ENCODE peak calls at places on chromosomes 11 and 22, in eight cellular contexts. One of them, this sample, is unnamed.

GRCh38 chr11:78350646-78351165 is 66.9 kb downstream of the GAB2 start:
- DNase-seq in heart right ventricle: no peak
- DNase-seq in AG04450: no peak
- DNase-seq in neural progenitor cell: peak; percentile 19
- DNase-seq in vagina: no peak
- DNase-seq in body of pancreas: peak; percentile 38
- DNase-seq in CD8-positive, alpha-beta memory T cell: no peak
- DNase-seq in CD8-positive, alpha-beta T cell: no peak
- DNase-seq in this sample: no peak

GRCh38 chr22:38871360-38872171 is 450 bp downstream of the CBX6 start:
- DNase-seq in CD8-positive, alpha-beta T cell: peak; percentile 26
- DNase-seq in heart right ventricle: no peak
- DNase-seq in neural progenitor cell: peak; percentile 46
- DNase-seq in vagina: peak; percentile 87
- DNase-seq in AG04450: no peak
- DNase-seq in body of pancreas: no peak
- DNase-seq in CD8-positive, alpha-beta memory T cell: no peak
- DNase-seq in this sample: no peak

GRCh38 chr11:122556605-122557004 is 98.9 kb upstream of the UBASH3B start:
- DNase-seq in body of pancreas: no peak
- DNase-seq in CD8-positive, alpha-beta memory T cell: no peak
- DNase-seq in heart right ventricle: peak; percentile 14
- DNase-seq in AG04450: no peak
- DNase-seq in vagina: no peak
- DNase-seq in CD8-positive, alpha-beta T cell: no peak
- DNase-seq in neural progenitor cell: peak; percentile 77
- DNase-seq in this sample: no peak

GRCh38 chr22:19383292-19383691 is 48.2 kb downstream of the HIRA start:
- DNase-seq in CD8-positive, alpha-beta memory T cell: no peak
- DNase-seq in heart right ventricle: no peak
- DNase-seq in CD8-positive, alpha-beta T cell: no peak
- DNase-seq in vagina: no peak
- DNase-seq in neural progenitor cell: no peak
- DNase-seq in AG04450: no peak
- DNase-seq in body of pancreas: peak; percentile 27
- DNase-seq in this sample: no peak

GRCh38 chr11:3086671-3087150 is 29.5 kb upstream of the CARS1 start:
- DNase-seq in neural progenitor cell: no peak
- DNase-seq in vagina: no peak
- DNase-seq in AG04450: no peak
- DNase-seq in heart right ventricle: no peak
- DNase-seq in CD8-positive, alpha-beta memory T cell: no peak
- DNase-seq in CD8-positive, alpha-beta T cell: no peak
- DNase-seq in body of pancreas: no peak
- DNase-seq in this sample: no peak

GRCh38 chr11:81579339-81579738 is 1154.3 kb downstream of the FAM181B start:
- DNase-seq in body of pancreas: no peak
- DNase-seq in AG04450: no peak
- DNase-seq in vagina: no peak
- DNase-seq in CD8-positive, alpha-beta memory T cell: no peak
- DNase-seq in CD8-positive, alpha-beta T cell: no peak
- DNase-seq in heart right ventricle: no peak
- DNase-seq in neural progenitor cell: peak; percentile 3
- DNase-seq in this sample: no peak

GRCh38 chr11:12088047-12088481 is 22.3 kb upstream of the MICAL2 start:
- DNase-seq in AG04450: no peak
- DNase-seq in vagina: no peak
- DNase-seq in heart right ventricle: peak; percentile 65
- DNase-seq in CD8-positive, alpha-beta memory T cell: no peak
- DNase-seq in CD8-positive, alpha-beta T cell: no peak
- DNase-seq in body of pancreas: no peak
- DNase-seq in neural progenitor cell: no peak
- DNase-seq in this sample: no peak

GRCh38 chr11:33722579-33723234 is 13.5 kb downstream of the CD59 start:
- DNase-seq in CD8-positive, alpha-beta memory T cell: no peak
- DNase-seq in neural progenitor cell: no peak
- DNase-seq in AG04450: no peak
- DNase-seq in body of pancreas: no peak
- DNase-seq in CD8-positive, alpha-beta T cell: no peak
- DNase-seq in vagina: no peak
- DNase-seq in heart right ventricle: no peak
- DNase-seq in this sample: no peak

GRCh38 chr11:113314065-113314388 is 356 bp upstream of the TTC12 start:
- DNase-seq in heart right ventricle: no peak
- DNase-seq in CD8-positive, alpha-beta T cell: no peak
- DNase-seq in vagina: no peak
- DNase-seq in body of pancreas: no peak
- DNase-seq in AG04450: no peak
- DNase-seq in neural progenitor cell: no peak
- DNase-seq in CD8-positive, alpha-beta memory T cell: no peak
- DNase-seq in this sample: no peak

GRCh38 chr22:46062232-46062615 is 85.3 kb upstream of the WNT7B start:
- DNase-seq in neural progenitor cell: no peak
- DNase-seq in vagina: no peak
- DNase-seq in AG04450: no peak
- DNase-seq in body of pancreas: no peak
- DNase-seq in CD8-positive, alpha-beta memory T cell: peak; percentile 14
- DNase-seq in heart right ventricle: no peak
- DNase-seq in CD8-positive, alpha-beta T cell: no peak
- DNase-seq in this sample: no peak

GRCh38 chr11:121936375-121936774 is 179.6 kb downstream of the BLID start:
- DNase-seq in heart right ventricle: no peak
- DNase-seq in CD8-positive, alpha-beta T cell: no peak
- DNase-seq in CD8-positive, alpha-beta memory T cell: no peak
- DNase-seq in body of pancreas: no peak
- DNase-seq in vagina: no peak
- DNase-seq in AG04450: no peak
- DNase-seq in neural progenitor cell: no peak
- DNase-seq in this sample: no peak

GRCh38 chr11:1934326-1935155 is 12.6 kb upstream of the MRPL23 start:
- DNase-seq in neural progenitor cell: no peak
- DNase-seq in heart right ventricle: no peak
- DNase-seq in CD8-positive, alpha-beta memory T cell: peak; percentile 30
- DNase-seq in AG04450: no peak
- DNase-seq in CD8-positive, alpha-beta T cell: no peak
- DNase-seq in vagina: no peak
- DNase-seq in body of pancreas: no peak
- DNase-seq in this sample: no peak

GRCh38 chr11:65316979-65317786 is 2.5 kb downstream of the CDC42EP2 start:
- DNase-seq in heart right ventricle: peak; percentile 76
- DNase-seq in neural progenitor cell: peak; percentile 69
- DNase-seq in CD8-positive, alpha-beta T cell: no peak
- DNase-seq in vagina: peak; percentile 91
- DNase-seq in CD8-positive, alpha-beta memory T cell: peak; percentile 51
- DNase-seq in body of pancreas: peak; percentile 54
- DNase-seq in AG04450: no peak
- DNase-seq in this sample: no peak

GRCh38 chr11:87114093-87114492 is 76.4 kb downstream of the TMEM135 start:
- DNase-seq in heart right ventricle: no peak
- DNase-seq in body of pancreas: no peak
- DNase-seq in CD8-positive, alpha-beta memory T cell: no peak
- DNase-seq in CD8-positive, alpha-beta T cell: no peak
- DNase-seq in neural progenitor cell: no peak
- DNase-seq in vagina: no peak
- DNase-seq in AG04450: no peak
- DNase-seq in this sample: no peak

GRCh38 chr22:31944700-31945477 is 554 bp downstream of the YWHAH start:
- DNase-seq in CD8-positive, alpha-beta memory T cell: peak; percentile 70
- DNase-seq in neural progenitor cell: no peak
- DNase-seq in heart right ventricle: peak; percentile 73
- DNase-seq in CD8-positive, alpha-beta T cell: no peak
- DNase-seq in AG04450: no peak
- DNase-seq in vagina: no peak
- DNase-seq in body of pancreas: peak; percentile 41
- DNase-seq in this sample: peak; percentile 83

GRCh38 chr11:2213384-2213842 is 41.8 kb upstream of the TH start:
- DNase-seq in heart right ventricle: no peak
- DNase-seq in CD8-positive, alpha-beta memory T cell: no peak
- DNase-seq in AG04450: no peak
- DNase-seq in neural progenitor cell: peak; percentile 54
- DNase-seq in vagina: peak; percentile 71
- DNase-seq in body of pancreas: no peak
- DNase-seq in CD8-positive, alpha-beta T cell: peak; percentile 51
- DNase-seq in this sample: no peak

GRCh38 chr22:48560836-48561235 is 1266.8 kb downstream of the BRD1 start:
- DNase-seq in heart right ventricle: no peak
- DNase-seq in AG04450: no peak
- DNase-seq in CD8-positive, alpha-beta memory T cell: no peak
- DNase-seq in body of pancreas: no peak
- DNase-seq in CD8-positive, alpha-beta T cell: no peak
- DNase-seq in neural progenitor cell: no peak
- DNase-seq in vagina: no peak
- DNase-seq in this sample: no peak

GRCh38 chr11:62671272-62671603 is 235 bp upstream of the UQCC3 start:
- DNase-seq in body of pancreas: no peak
- DNase-seq in CD8-positive, alpha-beta memory T cell: peak; percentile 59
- DNase-seq in vagina: no peak
- DNase-seq in neural progenitor cell: no peak
- DNase-seq in AG04450: no peak
- DNase-seq in heart right ventricle: no peak
- DNase-seq in CD8-positive, alpha-beta T cell: no peak
- DNase-seq in this sample: no peak

GRCh38 chr11:62667460-62667859 is 2.3 kb downstream of the CSKMT start:
- DNase-seq in heart right ventricle: no peak
- DNase-seq in vagina: no peak
- DNase-seq in CD8-positive, alpha-beta T cell: no peak
- DNase-seq in body of pancreas: no peak
- DNase-seq in CD8-positive, alpha-beta memory T cell: no peak
- DNase-seq in neural progenitor cell: no peak
- DNase-seq in AG04450: no peak
- DNase-seq in this sample: no peak

GRCh38 chr11:62671604-62672528 is at the start of the genes LBHD1 and UQCC3:
- DNase-seq in AG04450: peak; percentile 65
- DNase-seq in vagina: no peak
- DNase-seq in body of pancreas: peak; percentile 79
- DNase-seq in heart right ventricle: peak; percentile 67
- DNase-seq in CD8-positive, alpha-beta memory T cell: peak; percentile 85
- DNase-seq in CD8-positive, alpha-beta T cell: peak; percentile 84
- DNase-seq in neural progenitor cell: peak; percentile 95
- DNase-seq in this sample: peak; percentile 83

GRCh38 chr11:62666259-62666926 is 1.3 kb downstream of the CSKMT start:
- DNase-seq in CD8-positive, alpha-beta memory T cell: no peak
- DNase-seq in vagina: no peak
- DNase-seq in neural progenitor cell: no peak
- DNase-seq in body of pancreas: no peak
- DNase-seq in heart right ventricle: no peak
- DNase-seq in CD8-positive, alpha-beta T cell: no peak
- DNase-seq in AG04450: no peak
- DNase-seq in this sample: no peak

GRCh38 chr11:62669420-62670161 is 1.9 kb upstream of the UQCC3 start:
- DNase-seq in heart right ventricle: no peak
- DNase-seq in neural progenitor cell: peak; percentile 34
- DNase-seq in CD8-positive, alpha-beta T cell: no peak
- DNase-seq in CD8-positive, alpha-beta memory T cell: no peak
- DNase-seq in vagina: no peak
- DNase-seq in AG04450: no peak
- DNase-seq in body of pancreas: peak; percentile 83
- DNase-seq in this sample: no peak
- H3K27ac ChIP-seq in heart right ventricle: no peak overlapping the region
- H3K27ac ChIP-seq in neural progenitor cell: peak overlapping the region; percentile 66
- H3K27ac ChIP-seq in CD8-positive, alpha-beta T cell: no peak overlapping the region
- H3K27ac ChIP-seq in CD8-positive, alpha-beta memory T cell: peak overlapping the region; percentile 91
- H3K27ac ChIP-seq in vagina: no peak overlapping the region
- H3K27ac ChIP-seq in AG04450: peak overlapping the region; percentile 39
- H3K27ac ChIP-seq in body of pancreas: peak overlapping the region; percentile 96
- H3K27ac ChIP-seq in this sample: no peak overlapping the region

DNA sequence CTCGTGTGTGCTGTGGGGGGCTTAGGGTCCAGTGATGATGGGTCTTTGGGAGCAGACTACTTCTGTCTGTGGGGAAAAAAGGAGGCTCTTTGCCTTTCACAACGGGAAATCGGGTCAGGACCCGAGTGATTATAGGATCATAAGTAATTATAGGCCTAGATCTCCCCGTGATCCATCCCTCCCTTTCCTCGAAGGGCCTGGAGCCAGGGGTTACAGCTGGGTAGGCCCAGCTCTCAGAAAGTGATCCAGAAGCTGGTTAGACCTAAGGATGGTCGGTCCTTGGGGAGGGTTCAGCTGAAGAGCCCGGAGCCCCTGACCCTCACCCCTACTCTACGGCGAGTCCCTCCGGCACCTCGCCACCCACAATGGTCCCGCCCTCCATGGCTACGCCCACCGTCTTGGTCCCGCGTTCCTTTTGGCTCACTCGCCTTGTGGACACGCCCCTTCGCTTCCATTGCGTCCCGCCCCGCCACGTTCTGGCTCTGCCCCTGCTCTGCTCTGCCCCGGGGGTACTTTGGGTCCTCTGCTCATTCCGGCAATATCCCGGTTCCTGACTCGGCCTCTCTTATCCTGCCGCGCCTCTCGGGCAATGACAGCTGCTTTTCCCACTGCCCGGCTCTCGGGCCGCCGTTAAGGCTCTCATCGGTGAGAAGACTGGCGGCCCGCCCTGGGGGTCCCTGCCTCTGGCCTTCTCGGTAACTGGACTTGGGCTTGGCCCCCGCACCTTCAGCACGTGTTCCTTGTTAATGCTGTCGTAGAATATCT is 5.0 kb downstream of the IGSF22 start:
- DNase-seq in neural progenitor cell: peak; percentile 94
- DNase-seq in vagina: peak; percentile 90
- DNase-seq in CD8-positive, alpha-beta T cell: peak; percentile 86
- DNase-seq in CD8-positive, alpha-beta memory T cell: peak; percentile 87
- DNase-seq in AG04450: no peak
- DNase-seq in heart right ventricle: peak; percentile 85
- DNase-seq in body of pancreas: peak; percentile 84
- DNase-seq in this sample: peak; percentile 58
- H3K27ac ChIP-seq in neural progenitor cell: no peak overlapping the region
- H3K27ac ChIP-seq in vagina: peak overlapping the region; percentile 79
- H3K27ac ChIP-seq in CD8-positive, alpha-beta T cell: peak overlapping the region; percentile 12
- H3K27ac ChIP-seq in CD8-positive, alpha-beta memory T cell: no peak overlapping the region
- H3K27ac ChIP-seq in AG04450: no peak overlapping the region
- H3K27ac ChIP-seq in heart right ventricle: peak overlapping the region; percentile 47
- H3K27ac ChIP-seq in body of pancreas: peak overlapping the region; percentile 54
- H3K27ac ChIP-seq in this sample: peak overlapping the region; percentile 44

DNA sequence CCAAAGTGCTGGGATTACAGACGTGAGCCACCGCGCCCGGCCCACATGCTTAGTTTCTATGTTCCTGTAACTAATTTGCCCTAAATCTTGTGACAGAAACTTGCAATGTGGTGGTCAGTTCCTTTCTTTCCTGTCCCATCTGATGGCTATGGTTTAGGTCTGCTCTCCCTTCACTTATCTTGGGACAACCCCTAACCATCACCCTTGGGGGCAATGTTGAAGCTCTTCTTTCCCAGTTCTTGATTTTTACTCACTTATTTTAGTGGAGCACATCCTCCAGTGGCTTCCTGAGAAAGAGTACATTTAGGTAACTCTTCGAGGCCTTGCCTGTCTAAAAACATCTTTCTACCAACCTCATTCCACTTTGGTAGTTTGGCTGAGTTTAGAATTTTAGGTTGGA is 7.3 kb downstream of the SREBF2 start:
- DNase-seq in CD8-positive, alpha-beta memory T cell: no peak
- DNase-seq in body of pancreas: no peak
- DNase-seq in vagina: no peak
- DNase-seq in AG04450: no peak
- DNase-seq in neural progenitor cell: no peak
- DNase-seq in heart right ventricle: no peak
- DNase-seq in CD8-positive, alpha-beta T cell: no peak
- DNase-seq in this sample: no peak
- H3K27ac ChIP-seq in CD8-positive, alpha-beta memory T cell: no peak overlapping the region
- H3K27ac ChIP-seq in body of pancreas: no peak overlapping the region
- H3K27ac ChIP-seq in vagina: peak overlapping the region; percentile 0
- H3K27ac ChIP-seq in AG04450: no peak overlapping the region
- H3K27ac ChIP-seq in neural progenitor cell: peak overlapping the region; percentile 86
- H3K27ac ChIP-seq in heart right ventricle: no peak overlapping the region
- H3K27ac ChIP-seq in CD8-positive, alpha-beta T cell: no peak overlapping the region
- H3K27ac ChIP-seq in this sample: no peak overlapping the region

GRCh38 chr11:60502221-60502775 is 9.7 kb downstream of the MS4A12 start:
- DNase-seq in CD8-positive, alpha-beta T cell: no peak
- DNase-seq in vagina: no peak
- DNase-seq in heart right ventricle: no peak
- DNase-seq in CD8-positive, alpha-beta memory T cell: no peak
- DNase-seq in neural progenitor cell: no peak
- DNase-seq in AG04450: no peak
- DNase-seq in body of pancreas: no peak
- DNase-seq in this sample: no peak
- H3K27ac ChIP-seq in CD8-positive, alpha-beta T cell: no peak overlapping the region
- H3K27ac ChIP-seq in vagina: no peak overlapping the region
- H3K27ac ChIP-seq in heart right ventricle: no peak overlapping the region
- H3K27ac ChIP-seq in CD8-positive, alpha-beta memory T cell: no peak overlapping the region
- H3K27ac ChIP-seq in neural progenitor cell: no peak overlapping the region
- H3K27ac ChIP-seq in AG04450: no peak overlapping the region
- H3K27ac ChIP-seq in body of pancreas: no peak overlapping the region
- H3K27ac ChIP-seq in this sample: no peak overlapping the region

This sample was measured in caudate nucleus.